ENCODE peak calls at places on chromosomes 1 and 21, in six cellular contexts. One of them, this sample, is unnamed. For H3K4me1, the result is how much of the 10 kb centered on the place peaks cover.

GRCh38 chr1:157849229-157849875 is 7.7 kb upstream of the CD5L start:
- DNase-seq in IMR-90: no peak
- DNase-seq in neuronal stem cell: no peak
- DNase-seq in mesenchymal stem cell: no peak
- DNase-seq in H1: no peak
- DNase-seq in trophoblast cell: no peak
- DNase-seq in this sample: no peak

GRCh38 chr1:222387020-222387816 is 160.7 kb downstream of the HHIPL2 start:
- DNase-seq in IMR-90: no peak
- DNase-seq in neuronal stem cell: peak
- DNase-seq in mesenchymal stem cell: no peak
- DNase-seq in H1: peak
- DNase-seq in trophoblast cell: peak
- DNase-seq in this sample: peak

GRCh38 chr1:60037061-60037460 is 36.5 kb downstream of the C1orf87 start:
- DNase-seq in IMR-90: no peak
- DNase-seq in neuronal stem cell: no peak
- DNase-seq in mesenchymal stem cell: no peak
- DNase-seq in H1: no peak
- DNase-seq in trophoblast cell: no peak
- DNase-seq in this sample: no peak

GRCh38 chr1:43763497-43763973 is 56.2 kb downstream of the ST3GAL3 start:
- DNase-seq in IMR-90: peak
- DNase-seq in neuronal stem cell: peak
- DNase-seq in mesenchymal stem cell: peak
- DNase-seq in H1: peak
- DNase-seq in trophoblast cell: peak
- DNase-seq in this sample: peak

GRCh38 chr1:163730366-163730765 is 408.6 kb downstream of the NUF2 start:
- DNase-seq in IMR-90: no peak
- DNase-seq in neuronal stem cell: no peak
- DNase-seq in mesenchymal stem cell: no peak
- DNase-seq in H1: no peak
- DNase-seq in trophoblast cell: no peak
- DNase-seq in this sample: no peak

GRCh38 chr1:86708923-86709322 is 4.5 kb downstream of the SH3GLB1 start:
- DNase-seq in IMR-90: peak
- DNase-seq in neuronal stem cell: no peak
- DNase-seq in mesenchymal stem cell: no peak
- DNase-seq in H1: no peak
- DNase-seq in trophoblast cell: no peak
- DNase-seq in this sample: no peak

GRCh38 chr1:1164701-1165451 is 8.8 kb upstream of the TTLL10 start:
- DNase-seq in IMR-90: no peak
- DNase-seq in neuronal stem cell: no peak
- DNase-seq in mesenchymal stem cell: no peak
- DNase-seq in H1: no peak
- DNase-seq in trophoblast cell: peak
- DNase-seq in this sample: peak

GRCh38 chr1:36469163-36469562 is 5.0 kb upstream of the MRPS15 start:
- DNase-seq in IMR-90: no peak
- DNase-seq in neuronal stem cell: no peak
- DNase-seq in mesenchymal stem cell: no peak
- DNase-seq in H1: no peak
- DNase-seq in trophoblast cell: no peak
- DNase-seq in this sample: no peak

GRCh38 chr1:8733463-8733862 is 84.0 kb downstream of the RERE start:
- DNase-seq in IMR-90: no peak
- DNase-seq in neuronal stem cell: no peak
- DNase-seq in mesenchymal stem cell: no peak
- DNase-seq in H1: no peak
- DNase-seq in trophoblast cell: no peak
- DNase-seq in this sample: no peak

GRCh38 chr1:42259059-42259738 is 75.8 kb downstream of the FOXJ3 start:
- DNase-seq in IMR-90: peak
- DNase-seq in neuronal stem cell: no peak
- DNase-seq in mesenchymal stem cell: peak
- DNase-seq in H1: no peak
- DNase-seq in trophoblast cell: peak
- DNase-seq in this sample: peak

GRCh38 chr1:36154765-36155559 is 998 bp upstream of the MAP7D1 start:
- DNase-seq in IMR-90: no peak
- DNase-seq in neuronal stem cell: peak
- DNase-seq in mesenchymal stem cell: no peak
- DNase-seq in H1: no peak
- DNase-seq in trophoblast cell: no peak
- DNase-seq in this sample: no peak

GRCh38 chr21:45016491-45017375 is 57.6 kb upstream of the ADARB1 start:
- DNase-seq in IMR-90: no peak
- DNase-seq in neuronal stem cell: no peak
- DNase-seq in mesenchymal stem cell: no peak
- DNase-seq in H1: no peak
- DNase-seq in trophoblast cell: no peak
- DNase-seq in this sample: no peak

GRCh38 chr21:32884062-32884461 is 112.5 kb upstream of the PAXBP1 start:
- DNase-seq in IMR-90: no peak
- DNase-seq in neuronal stem cell: no peak
- DNase-seq in mesenchymal stem cell: no peak
- DNase-seq in H1: peak
- DNase-seq in trophoblast cell: no peak
- DNase-seq in this sample: peak

GRCh38 chr1:24293392-24294227 is 25.5 kb upstream of the GRHL3 start:
- DNase-seq in IMR-90: no peak
- DNase-seq in neuronal stem cell: no peak
- DNase-seq in mesenchymal stem cell: no peak
- DNase-seq in H1: no peak
- DNase-seq in trophoblast cell: peak
- DNase-seq in this sample: no peak

GRCh38 chr1:201954263-201955008 is 867 bp upstream of the TIMM17A start:
- DNase-seq in IMR-90: no peak
- DNase-seq in neuronal stem cell: no peak
- DNase-seq in mesenchymal stem cell: peak
- DNase-seq in H1: no peak
- DNase-seq in trophoblast cell: peak
- DNase-seq in this sample: peak

GRCh38 chr1:201955750-201956143 is 444 bp downstream of the TIMM17A start:
- DNase-seq in IMR-90: no peak
- DNase-seq in neuronal stem cell: no peak
- DNase-seq in mesenchymal stem cell: no peak
- DNase-seq in H1: no peak
- DNase-seq in trophoblast cell: no peak
- DNase-seq in this sample: no peak

GRCh38 chr1:201949491-201949890 is 3.1 kb upstream of the LMOD1 start:
- DNase-seq in IMR-90: no peak
- DNase-seq in neuronal stem cell: no peak
- DNase-seq in mesenchymal stem cell: no peak
- DNase-seq in H1: no peak
- DNase-seq in trophoblast cell: no peak
- DNase-seq in this sample: no peak

GRCh38 chr1:201958348-201958747 is 3.0 kb downstream of the TIMM17A start:
- DNase-seq in IMR-90: no peak
- DNase-seq in neuronal stem cell: no peak
- DNase-seq in mesenchymal stem cell: no peak
- DNase-seq in H1: no peak
- DNase-seq in trophoblast cell: no peak
- DNase-seq in this sample: no peak

GRCh38 chr1:201955009-201955749 is at the start of gene TIMM17A:
- DNase-seq in IMR-90: peak
- DNase-seq in neuronal stem cell: peak
- DNase-seq in mesenchymal stem cell: peak
- DNase-seq in H1: peak
- DNase-seq in trophoblast cell: peak
- DNase-seq in this sample: peak
- H2BK5ac ChIP-seq in IMR-90: peak
- H2BK5ac ChIP-seq in neuronal stem cell: peak
- H2BK5ac ChIP-seq in mesenchymal stem cell: peak
- H2BK5ac ChIP-seq in H1: peak
- H2BK5ac ChIP-seq in trophoblast cell: peak
- H2BK5ac ChIP-seq in this sample: peak

GRCh38 chr1:229024528-229025119 is 246.3 kb upstream of the RAB4A start:
- DNase-seq in IMR-90: peak
- DNase-seq in neuronal stem cell: no peak
- DNase-seq in mesenchymal stem cell: peak
- DNase-seq in H1: no peak
- DNase-seq in trophoblast cell: peak
- DNase-seq in this sample: peak

GRCh38 chr1:229027622-229028182 is 243.2 kb upstream of the RAB4A start:
- DNase-seq in IMR-90: peak
- DNase-seq in neuronal stem cell: peak
- DNase-seq in mesenchymal stem cell: peak
- DNase-seq in H1: no peak
- DNase-seq in trophoblast cell: peak
- DNase-seq in this sample: peak

GRCh38 chr1:229023651-229024295 is 247.1 kb upstream of the RAB4A start:
- DNase-seq in IMR-90: no peak
- DNase-seq in neuronal stem cell: no peak
- DNase-seq in mesenchymal stem cell: no peak
- DNase-seq in H1: no peak
- DNase-seq in trophoblast cell: no peak
- DNase-seq in this sample: no peak

GRCh38 chr1:229027158-229027557 is 243.8 kb upstream of the RAB4A start:
- DNase-seq in IMR-90: no peak
- DNase-seq in neuronal stem cell: no peak
- DNase-seq in mesenchymal stem cell: no peak
- DNase-seq in H1: no peak
- DNase-seq in trophoblast cell: no peak
- DNase-seq in this sample: no peak

GRCh38 chr1:229025576-229025975 is 245.3 kb upstream of the RAB4A start:
- DNase-seq in IMR-90: no peak
- DNase-seq in neuronal stem cell: no peak
- DNase-seq in mesenchymal stem cell: no peak
- DNase-seq in H1: no peak
- DNase-seq in trophoblast cell: no peak
- DNase-seq in this sample: no peak
- H3K4me1 ChIP-seq in IMR-90: under half
- H3K4me1 ChIP-seq in neuronal stem cell: under half
- H3K4me1 ChIP-seq in mesenchymal stem cell: under half
- H3K4me1 ChIP-seq in H1: under half
- H3K4me1 ChIP-seq in trophoblast cell: under half
- H3K4me1 ChIP-seq in this sample: under half

GRCh38 chr1:202216691-202217090 is 23.1 kb downstream of the LGR6 start:
- DNase-seq in IMR-90: no peak
- DNase-seq in neuronal stem cell: no peak
- DNase-seq in mesenchymal stem cell: no peak
- DNase-seq in H1: no peak
- DNase-seq in trophoblast cell: no peak
- DNase-seq in this sample: no peak
- H3K4me3 ChIP-seq in IMR-90: no peak
- H3K4me3 ChIP-seq in neuronal stem cell: no peak
- H3K4me3 ChIP-seq in mesenchymal stem cell: peak
- H3K4me3 ChIP-seq in H1: no peak
- H3K4me3 ChIP-seq in trophoblast cell: no peak
- H3K4me3 ChIP-seq in this sample: no peak

DNA sequence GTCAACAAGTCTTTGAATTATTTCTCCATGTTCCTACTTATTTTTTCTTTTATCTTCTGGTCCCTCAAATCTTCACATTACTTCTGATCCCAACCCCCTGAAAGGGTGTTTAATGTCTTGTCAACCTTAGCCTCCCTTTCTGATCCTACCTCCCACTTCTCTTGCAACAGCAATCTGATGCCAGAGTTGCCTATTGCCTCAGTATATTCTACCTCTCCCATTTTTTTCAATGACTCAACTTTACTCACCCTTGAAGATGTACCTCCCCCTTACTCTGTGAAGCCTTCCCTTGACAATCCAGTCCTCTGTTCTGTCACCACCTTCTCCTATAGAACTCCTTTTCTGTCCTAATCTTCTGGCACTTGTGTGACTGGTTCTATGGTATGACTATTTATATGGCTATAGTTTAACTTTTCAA is 99.5 kb upstream of the CD55 start:
- DNase-seq in IMR-90: peak
- DNase-seq in neuronal stem cell: no peak
- DNase-seq in mesenchymal stem cell: no peak
- DNase-seq in H1: no peak
- DNase-seq in trophoblast cell: peak
- DNase-seq in this sample: no peak
- H2BK5ac ChIP-seq in IMR-90: no peak
- H2BK5ac ChIP-seq in neuronal stem cell: no peak
- H2BK5ac ChIP-seq in mesenchymal stem cell: no peak
- H2BK5ac ChIP-seq in H1: no peak
- H2BK5ac ChIP-seq in trophoblast cell: no peak
- H2BK5ac ChIP-seq in this sample: no peak